ENCODE peak calls at places on chromosomes 2 and 18, in six cellular contexts. One of them, this sample, is unnamed.

GRCh38 chr18:35581555-35582309 is at the start of gene GALNT1:
- DNase-seq in activated CD4-positive, alpha-beta T cell treated with anti-CD3 and anti-CD28 coated beads for 4 hours: peak
- DNase-seq in stimulated activated CD8-positive, alpha-beta memory T cell treated with anti-CD3 and anti-CD28 coated beads, Interleukin-15, amount 100 ng/mL, for 24 hours: peak
- DNase-seq in EL: peak
- DNase-seq in Daoy: peak
- DNase-seq in T1000: no peak
- DNase-seq in this sample: no peak

GRCh38 chr2:10864888-10865551 is 46.7 kb upstream of the KCNF1 start:
- DNase-seq in activated CD4-positive, alpha-beta T cell treated with anti-CD3 and anti-CD28 coated beads for 4 hours: no peak
- DNase-seq in stimulated activated CD8-positive, alpha-beta memory T cell treated with anti-CD3 and anti-CD28 coated beads, Interleukin-15, amount 100 ng/mL, for 24 hours: no peak
- DNase-seq in EL: no peak
- DNase-seq in Daoy: no peak
- DNase-seq in T1000: no peak
- DNase-seq in this sample: no peak

GRCh38 chr2:238379096-238379810 is 47.5 kb upstream of the ASB1 start:
- DNase-seq in activated CD4-positive, alpha-beta T cell treated with anti-CD3 and anti-CD28 coated beads for 4 hours: no peak
- DNase-seq in stimulated activated CD8-positive, alpha-beta memory T cell treated with anti-CD3 and anti-CD28 coated beads, Interleukin-15, amount 100 ng/mL, for 24 hours: no peak
- DNase-seq in EL: peak
- DNase-seq in Daoy: peak
- DNase-seq in T1000: no peak
- DNase-seq in this sample: no peak

GRCh38 chr2:31980674-31981356 is 30.0 kb downstream of the MEMO1 start:
- DNase-seq in activated CD4-positive, alpha-beta T cell treated with anti-CD3 and anti-CD28 coated beads for 4 hours: no peak
- DNase-seq in stimulated activated CD8-positive, alpha-beta memory T cell treated with anti-CD3 and anti-CD28 coated beads, Interleukin-15, amount 100 ng/mL, for 24 hours: no peak
- DNase-seq in EL: no peak
- DNase-seq in Daoy: no peak
- DNase-seq in T1000: no peak
- DNase-seq in this sample: no peak

GRCh38 chr2:13260401-13260800 is 543.7 kb downstream of the TRIB2 start:
- DNase-seq in activated CD4-positive, alpha-beta T cell treated with anti-CD3 and anti-CD28 coated beads for 4 hours: no peak
- DNase-seq in stimulated activated CD8-positive, alpha-beta memory T cell treated with anti-CD3 and anti-CD28 coated beads, Interleukin-15, amount 100 ng/mL, for 24 hours: no peak
- DNase-seq in EL: no peak
- DNase-seq in Daoy: no peak
- DNase-seq in T1000: no peak
- DNase-seq in this sample: no peak

GRCh38 chr2:111227716-111228141 is 107.0 kb downstream of the BCL2L11 start:
- DNase-seq in activated CD4-positive, alpha-beta T cell treated with anti-CD3 and anti-CD28 coated beads for 4 hours: no peak
- DNase-seq in stimulated activated CD8-positive, alpha-beta memory T cell treated with anti-CD3 and anti-CD28 coated beads, Interleukin-15, amount 100 ng/mL, for 24 hours: no peak
- DNase-seq in EL: peak
- DNase-seq in Daoy: peak
- DNase-seq in T1000: no peak
- DNase-seq in this sample: no peak

GRCh38 chr18:59910967-59911366 is 11.2 kb downstream of the PMAIP1 start:
- DNase-seq in activated CD4-positive, alpha-beta T cell treated with anti-CD3 and anti-CD28 coated beads for 4 hours: no peak
- DNase-seq in stimulated activated CD8-positive, alpha-beta memory T cell treated with anti-CD3 and anti-CD28 coated beads, Interleukin-15, amount 100 ng/mL, for 24 hours: no peak
- DNase-seq in EL: peak
- DNase-seq in Daoy: peak
- DNase-seq in T1000: no peak
- DNase-seq in this sample: no peak

GRCh38 chr18:66792466-66792865 is 188.6 kb upstream of the CDH19 start:
- DNase-seq in activated CD4-positive, alpha-beta T cell treated with anti-CD3 and anti-CD28 coated beads for 4 hours: no peak
- DNase-seq in stimulated activated CD8-positive, alpha-beta memory T cell treated with anti-CD3 and anti-CD28 coated beads, Interleukin-15, amount 100 ng/mL, for 24 hours: no peak
- DNase-seq in EL: no peak
- DNase-seq in Daoy: no peak
- DNase-seq in T1000: no peak
- DNase-seq in this sample: no peak

GRCh38 chr18:63848159-63848558 is 39.3 kb upstream of the SERPINB2 start:
- DNase-seq in activated CD4-positive, alpha-beta T cell treated with anti-CD3 and anti-CD28 coated beads for 4 hours: no peak
- DNase-seq in stimulated activated CD8-positive, alpha-beta memory T cell treated with anti-CD3 and anti-CD28 coated beads, Interleukin-15, amount 100 ng/mL, for 24 hours: no peak
- DNase-seq in EL: peak
- DNase-seq in Daoy: peak
- DNase-seq in T1000: no peak
- DNase-seq in this sample: no peak

GRCh38 chr18:9038277-9038871 is 64.1 kb upstream of the NDUFV2 start:
- DNase-seq in activated CD4-positive, alpha-beta T cell treated with anti-CD3 and anti-CD28 coated beads for 4 hours: no peak
- DNase-seq in stimulated activated CD8-positive, alpha-beta memory T cell treated with anti-CD3 and anti-CD28 coated beads, Interleukin-15, amount 100 ng/mL, for 24 hours: no peak
- DNase-seq in EL: no peak
- DNase-seq in Daoy: no peak
- DNase-seq in T1000: no peak
- DNase-seq in this sample: no peak

GRCh38 chr2:16094851-16095250 is 154.5 kb downstream of the MYCN start:
- DNase-seq in activated CD4-positive, alpha-beta T cell treated with anti-CD3 and anti-CD28 coated beads for 4 hours: no peak
- DNase-seq in stimulated activated CD8-positive, alpha-beta memory T cell treated with anti-CD3 and anti-CD28 coated beads, Interleukin-15, amount 100 ng/mL, for 24 hours: no peak
- DNase-seq in EL: no peak
- DNase-seq in Daoy: no peak
- DNase-seq in T1000: no peak
- DNase-seq in this sample: no peak

GRCh38 chr2:9397201-9397600 is 26.1 kb downstream of the ITGB1BP1 start:
- DNase-seq in activated CD4-positive, alpha-beta T cell treated with anti-CD3 and anti-CD28 coated beads for 4 hours: no peak
- DNase-seq in stimulated activated CD8-positive, alpha-beta memory T cell treated with anti-CD3 and anti-CD28 coated beads, Interleukin-15, amount 100 ng/mL, for 24 hours: no peak
- DNase-seq in EL: no peak
- DNase-seq in Daoy: no peak
- DNase-seq in T1000: no peak
- DNase-seq in this sample: no peak

GRCh38 chr2:122011493-122012270 is 256.2 kb downstream of the TSN start:
- DNase-seq in activated CD4-positive, alpha-beta T cell treated with anti-CD3 and anti-CD28 coated beads for 4 hours: no peak
- DNase-seq in stimulated activated CD8-positive, alpha-beta memory T cell treated with anti-CD3 and anti-CD28 coated beads, Interleukin-15, amount 100 ng/mL, for 24 hours: no peak
- DNase-seq in EL: peak
- DNase-seq in Daoy: peak
- DNase-seq in T1000: no peak
- DNase-seq in this sample: no peak

GRCh38 chr2:229714736-229715541 is 584 bp upstream of the DNER start:
- DNase-seq in activated CD4-positive, alpha-beta T cell treated with anti-CD3 and anti-CD28 coated beads for 4 hours: no peak
- DNase-seq in stimulated activated CD8-positive, alpha-beta memory T cell treated with anti-CD3 and anti-CD28 coated beads, Interleukin-15, amount 100 ng/mL, for 24 hours: no peak
- DNase-seq in EL: peak
- DNase-seq in Daoy: peak
- DNase-seq in T1000: peak
- DNase-seq in this sample: no peak

GRCh38 chr2:38091757-38092156 is 15.8 kb upstream of the CYP1B1 start:
- DNase-seq in activated CD4-positive, alpha-beta T cell treated with anti-CD3 and anti-CD28 coated beads for 4 hours: no peak
- DNase-seq in stimulated activated CD8-positive, alpha-beta memory T cell treated with anti-CD3 and anti-CD28 coated beads, Interleukin-15, amount 100 ng/mL, for 24 hours: no peak
- DNase-seq in EL: no peak
- DNase-seq in Daoy: no peak
- DNase-seq in T1000: no peak
- DNase-seq in this sample: no peak

GRCh38 chr18:60775978-60776377 is 403.4 kb upstream of the MC4R start:
- DNase-seq in activated CD4-positive, alpha-beta T cell treated with anti-CD3 and anti-CD28 coated beads for 4 hours: no peak
- DNase-seq in stimulated activated CD8-positive, alpha-beta memory T cell treated with anti-CD3 and anti-CD28 coated beads, Interleukin-15, amount 100 ng/mL, for 24 hours: no peak
- DNase-seq in EL: no peak
- DNase-seq in Daoy: no peak
- DNase-seq in T1000: no peak
- DNase-seq in this sample: no peak

GRCh38 chr18:39380823-39381222 is 1815.2 kb upstream of the CELF4 start:
- DNase-seq in activated CD4-positive, alpha-beta T cell treated with anti-CD3 and anti-CD28 coated beads for 4 hours: no peak
- DNase-seq in stimulated activated CD8-positive, alpha-beta memory T cell treated with anti-CD3 and anti-CD28 coated beads, Interleukin-15, amount 100 ng/mL, for 24 hours: no peak
- DNase-seq in EL: no peak
- DNase-seq in Daoy: no peak
- DNase-seq in T1000: no peak
- DNase-seq in this sample: peak

GRCh38 chr2:20672191-20672951 is 5.4 kb downstream of the GDF7 start:
- DNase-seq in activated CD4-positive, alpha-beta T cell treated with anti-CD3 and anti-CD28 coated beads for 4 hours: no peak
- DNase-seq in stimulated activated CD8-positive, alpha-beta memory T cell treated with anti-CD3 and anti-CD28 coated beads, Interleukin-15, amount 100 ng/mL, for 24 hours: no peak
- DNase-seq in EL: no peak
- DNase-seq in Daoy: no peak
- DNase-seq in T1000: no peak
- DNase-seq in this sample: no peak

GRCh38 chr2:213763963-213764362 is 479.7 kb downstream of the SPAG16 start:
- DNase-seq in activated CD4-positive, alpha-beta T cell treated with anti-CD3 and anti-CD28 coated beads for 4 hours: no peak
- DNase-seq in stimulated activated CD8-positive, alpha-beta memory T cell treated with anti-CD3 and anti-CD28 coated beads, Interleukin-15, amount 100 ng/mL, for 24 hours: no peak
- DNase-seq in EL: no peak
- DNase-seq in Daoy: no peak
- DNase-seq in T1000: no peak
- DNase-seq in this sample: no peak

GRCh38 chr2:112692496-112692911 is 28.3 kb upstream of the NT5DC4 start:
- DNase-seq in activated CD4-positive, alpha-beta T cell treated with anti-CD3 and anti-CD28 coated beads for 4 hours: peak
- DNase-seq in stimulated activated CD8-positive, alpha-beta memory T cell treated with anti-CD3 and anti-CD28 coated beads, Interleukin-15, amount 100 ng/mL, for 24 hours: no peak
- DNase-seq in EL: peak
- DNase-seq in Daoy: peak
- DNase-seq in T1000: peak
- DNase-seq in this sample: no peak

GRCh38 chr2:220847587-220847986 is 724.5 kb downstream of the EPHA4 start:
- DNase-seq in activated CD4-positive, alpha-beta T cell treated with anti-CD3 and anti-CD28 coated beads for 4 hours: no peak
- DNase-seq in stimulated activated CD8-positive, alpha-beta memory T cell treated with anti-CD3 and anti-CD28 coated beads, Interleukin-15, amount 100 ng/mL, for 24 hours: no peak
- DNase-seq in EL: peak
- DNase-seq in Daoy: peak
- DNase-seq in T1000: peak
- DNase-seq in this sample: no peak

GRCh38 chr2:197042613-197043248 is 116.2 kb upstream of the PGAP1 start:
- DNase-seq in activated CD4-positive, alpha-beta T cell treated with anti-CD3 and anti-CD28 coated beads for 4 hours: no peak
- DNase-seq in stimulated activated CD8-positive, alpha-beta memory T cell treated with anti-CD3 and anti-CD28 coated beads, Interleukin-15, amount 100 ng/mL, for 24 hours: no peak
- DNase-seq in EL: no peak
- DNase-seq in Daoy: no peak
- DNase-seq in T1000: no peak
- DNase-seq in this sample: no peak

GRCh38 chr2:222304737-222305509 is 6.1 kb upstream of the PAX3 start:
- DNase-seq in activated CD4-positive, alpha-beta T cell treated with anti-CD3 and anti-CD28 coated beads for 4 hours: no peak
- DNase-seq in stimulated activated CD8-positive, alpha-beta memory T cell treated with anti-CD3 and anti-CD28 coated beads, Interleukin-15, amount 100 ng/mL, for 24 hours: no peak
- DNase-seq in EL: no peak
- DNase-seq in Daoy: peak
- DNase-seq in T1000: no peak
- DNase-seq in this sample: no peak

GRCh38 chr2:118535171-118535817 is 312.2 kb downstream of the EN1 start:
- DNase-seq in activated CD4-positive, alpha-beta T cell treated with anti-CD3 and anti-CD28 coated beads for 4 hours: no peak
- DNase-seq in stimulated activated CD8-positive, alpha-beta memory T cell treated with anti-CD3 and anti-CD28 coated beads, Interleukin-15, amount 100 ng/mL, for 24 hours: no peak
- DNase-seq in EL: no peak
- DNase-seq in Daoy: no peak
- DNase-seq in T1000: no peak
- DNase-seq in this sample: no peak

GRCh38 chr2:19851116-19851515 is 50.7 kb downstream of the TTC32 start:
- DNase-seq in activated CD4-positive, alpha-beta T cell treated with anti-CD3 and anti-CD28 coated beads for 4 hours: no peak
- DNase-seq in stimulated activated CD8-positive, alpha-beta memory T cell treated with anti-CD3 and anti-CD28 coated beads, Interleukin-15, amount 100 ng/mL, for 24 hours: no peak
- DNase-seq in EL: no peak
- DNase-seq in Daoy: no peak
- DNase-seq in T1000: no peak
- DNase-seq in this sample: no peak

GRCh38 chr2:45045706-45046105 is 36.5 kb upstream of the SIX2 start:
- DNase-seq in activated CD4-positive, alpha-beta T cell treated with anti-CD3 and anti-CD28 coated beads for 4 hours: no peak
- DNase-seq in stimulated activated CD8-positive, alpha-beta memory T cell treated with anti-CD3 and anti-CD28 coated beads, Interleukin-15, amount 100 ng/mL, for 24 hours: no peak
- DNase-seq in EL: peak
- DNase-seq in Daoy: no peak
- DNase-seq in T1000: no peak
- DNase-seq in this sample: no peak

GRCh38 chr2:108330971-108331370 is 42.3 kb downstream of the SULT1C2 start:
- DNase-seq in activated CD4-positive, alpha-beta T cell treated with anti-CD3 and anti-CD28 coated beads for 4 hours: no peak
- DNase-seq in stimulated activated CD8-positive, alpha-beta memory T cell treated with anti-CD3 and anti-CD28 coated beads, Interleukin-15, amount 100 ng/mL, for 24 hours: no peak
- DNase-seq in EL: peak
- DNase-seq in Daoy: no peak
- DNase-seq in T1000: no peak
- DNase-seq in this sample: no peak

GRCh38 chr2:236919209-236919608 is 166.5 kb upstream of the COPS8 start:
- DNase-seq in activated CD4-positive, alpha-beta T cell treated with anti-CD3 and anti-CD28 coated beads for 4 hours: no peak
- DNase-seq in stimulated activated CD8-positive, alpha-beta memory T cell treated with anti-CD3 and anti-CD28 coated beads, Interleukin-15, amount 100 ng/mL, for 24 hours: no peak
- DNase-seq in EL: peak
- DNase-seq in Daoy: peak
- DNase-seq in T1000: peak
- DNase-seq in this sample: no peak

GRCh38 chr2:99636432-99637034 is 146.7 kb upstream of the REV1 start:
- DNase-seq in activated CD4-positive, alpha-beta T cell treated with anti-CD3 and anti-CD28 coated beads for 4 hours: no peak
- DNase-seq in stimulated activated CD8-positive, alpha-beta memory T cell treated with anti-CD3 and anti-CD28 coated beads, Interleukin-15, amount 100 ng/mL, for 24 hours: no peak
- DNase-seq in EL: no peak
- DNase-seq in Daoy: peak
- DNase-seq in T1000: no peak
- DNase-seq in this sample: no peak

GRCh38 chr2:111986116-111986900 is 68.8 kb upstream of the TMEM87B start:
- DNase-seq in activated CD4-positive, alpha-beta T cell treated with anti-CD3 and anti-CD28 coated beads for 4 hours: no peak
- DNase-seq in stimulated activated CD8-positive, alpha-beta memory T cell treated with anti-CD3 and anti-CD28 coated beads, Interleukin-15, amount 100 ng/mL, for 24 hours: no peak
- DNase-seq in EL: peak
- DNase-seq in Daoy: peak
- DNase-seq in T1000: no peak
- DNase-seq in this sample: no peak